ENCODE peak calls at places on chromosomes 5 and 9, in eight cellular contexts. G, R, D, C, O, A, P and Q are unnamed samples.

GRCh38 chr9:125861405-125862063 is 114.4 kb downstream of the PBX3 start:
- DNase-seq in G (no peak), R (no peak), D (no peak), A (no peak), P (no peak), C (no peak), O (no peak), Q (no peak)

GRCh38 chr5:1512541-1513291 is 11.0 kb downstream of the LPCAT1 start:
- DNase-seq in P (peak; percentile 11), A (peak; percentile 6), R (peak; percentile 75), C (peak; percentile 43), G (no peak), O (no peak), D (peak; percentile 0), Q (peak; percentile 58)

GRCh38 chr9:6414291-6414690 is 1.3 kb downstream of the UHRF2 start:
- DNase-seq in C (no peak), D (no peak), O (no peak), P (no peak), G (no peak), A (no peak), R (no peak), Q (no peak)

GRCh38 chr5:169071-169727 is 22.1 kb upstream of the LRRC14B start:
- DNase-seq in D (peak; percentile 13), A (no peak), O (no peak), R (peak; percentile 75), P (no peak), C (peak; percentile 79), G (peak; percentile 16), Q (peak; percentile 70)

GRCh38 chr5:73615085-73615484 is 10.9 kb upstream of the ARHGEF28 start:
- DNase-seq in C (no peak), A (no peak), P (no peak), D (no peak), O (no peak), G (no peak), R (no peak), Q (no peak)

GRCh38 chr5:135964670-135965320 is 10.0 kb upstream of the LECT2 start:
- DNase-seq in A (no peak), R (no peak), D (no peak), C (no peak), P (no peak), O (no peak), G (no peak), Q (no peak)

GRCh38 chr5:140986117-140986521 is 19.8 kb downstream of the PCDHAC2 start:
- DNase-seq in G (no peak), O (no peak), A (no peak), P (no peak), D (no peak), R (no peak), C (no peak), Q (no peak)

GRCh38 chr9:83327750-83328622 is 210.2 kb downstream of the FRMD3 start:
- DNase-seq in R (no peak), A (no peak), G (no peak), C (peak; percentile 88), P (no peak), D (no peak), O (no peak), Q (no peak)

GRCh38 chr9:81113408-81114124 is 575.8 kb downstream of the TLE1 start:
- DNase-seq in O (no peak), C (no peak), G (no peak), P (no peak), D (no peak), R (no peak), A (no peak), Q (no peak)

GRCh38 chr9:69180670-69181069 is 6.6 kb downstream of the TJP2 start:
- DNase-seq in C (peak; percentile 82), R (no peak), P (no peak), G (no peak), O (peak; percentile 83), D (peak; percentile 77), A (no peak), Q (no peak)

GRCh38 chr5:102867999-102868662 is 113.0 kb downstream of the PAM start:
- DNase-seq in G (no peak), D (no peak), A (no peak), C (no peak), P (no peak), O (no peak), R (no peak), Q (no peak)

GRCh38 chr5:96823900-96824351 is 16.2 kb upstream of the ERAP1 start:
- DNase-seq in G (no peak), C (no peak), A (no peak), O (no peak), P (no peak), D (no peak), R (no peak), Q (no peak)

GRCh38 chr5:56564451-56565223 is 250.7 kb upstream of the MAP3K1 start:
- DNase-seq in D (no peak), P (no peak), C (no peak), A (no peak), G (no peak), R (no peak), O (no peak), Q (no peak)

GRCh38 chr9:125516381-125516960 is 190.5 kb downstream of the MAPKAP1 start:
- DNase-seq in O (no peak), R (no peak), A (no peak), D (no peak), P (no peak), G (no peak), C (no peak), Q (no peak)

GRCh38 chr5:1310118-1310517 is 15.2 kb upstream of the TERT start:
- DNase-seq in R (peak; percentile 41), P (no peak), O (no peak), D (no peak), G (no peak), A (no peak), C (peak; percentile 18), Q (no peak)

DNA sequence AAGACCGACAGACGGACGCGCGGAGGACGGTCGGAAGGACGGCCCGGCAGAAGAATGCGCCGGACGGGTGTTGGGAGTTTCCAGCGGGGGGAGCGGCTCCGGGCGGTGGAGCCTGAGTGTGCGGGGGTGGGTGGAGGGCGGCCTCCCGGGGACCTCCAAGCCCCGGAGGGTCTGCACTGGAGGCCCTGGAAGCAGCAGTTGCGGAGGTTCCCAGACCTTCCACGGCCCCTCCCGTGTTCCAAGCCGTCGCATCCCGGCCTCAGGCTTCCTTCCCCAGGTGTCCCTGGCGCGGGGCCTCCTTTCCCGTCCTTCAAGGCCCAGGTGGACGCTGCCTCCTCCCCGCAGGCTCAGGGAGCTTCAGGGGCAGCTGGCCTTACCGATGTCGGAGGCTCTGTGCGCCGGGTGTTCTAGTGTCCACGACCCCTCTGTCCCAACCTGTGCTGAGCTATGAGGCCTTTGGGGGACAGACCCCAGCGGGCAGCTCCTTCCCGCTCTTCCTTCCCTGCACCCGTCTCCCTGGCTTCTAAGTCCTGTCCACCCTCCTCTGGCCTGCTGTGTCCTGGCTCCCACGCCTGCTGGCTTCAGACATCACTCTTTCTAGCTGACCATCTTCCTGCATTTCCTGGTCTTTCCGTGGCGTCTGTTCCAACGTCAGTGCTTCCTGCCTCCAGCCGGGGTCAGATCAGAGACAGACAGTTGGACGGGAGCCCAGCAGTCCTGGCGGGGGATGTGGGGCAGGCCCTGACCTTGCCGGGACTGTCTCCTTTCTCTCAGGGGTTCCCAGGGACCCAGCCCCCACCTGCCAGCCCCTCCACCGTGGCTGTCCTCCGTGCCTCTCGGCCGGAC is 5.6 kb downstream of the NRARP start:
- DNase-seq in P (peak; percentile 73), G (no peak), D (peak; percentile 78), R (no peak), O (no peak), C (peak; percentile 88), A (no peak), Q (no peak)
- TF ChIP-seq POLR2A in P (no peak), G (no peak), D (peak; percentile 73), R (no peak), O (no peak), C (peak; percentile 45), A (no peak), Q (no peak)

GRCh38 chr9:128702949-128703615 is 779 bp downstream of the PKN3 start:
- DNase-seq in P (peak; percentile 25), R (peak; percentile 82), G (no peak), D (no peak), A (peak; percentile 64), O (no peak), C (no peak), Q (peak; percentile 71)

GRCh38 chr9:128704356-128704670 is 2.0 kb downstream of the PKN3 start:
- DNase-seq in R (no peak), A (no peak), C (no peak), P (no peak), D (no peak), O (no peak), G (no peak), Q (peak; percentile 46)

GRCh38 chr9:128703616-128704355 is 1.5 kb downstream of the PKN3 start:
- DNase-seq in A (peak; percentile 13), P (no peak), D (peak; percentile 31), O (no peak), G (no peak), C (no peak), R (peak; percentile 76), Q (peak; percentile 68)

GRCh38 chr9:128705051-128705965 is 3.0 kb downstream of the PKN3 start:
- DNase-seq in O (no peak), C (no peak), D (no peak), P (no peak), G (no peak), A (no peak), R (peak; percentile 63), Q (peak; percentile 50)

DNA sequence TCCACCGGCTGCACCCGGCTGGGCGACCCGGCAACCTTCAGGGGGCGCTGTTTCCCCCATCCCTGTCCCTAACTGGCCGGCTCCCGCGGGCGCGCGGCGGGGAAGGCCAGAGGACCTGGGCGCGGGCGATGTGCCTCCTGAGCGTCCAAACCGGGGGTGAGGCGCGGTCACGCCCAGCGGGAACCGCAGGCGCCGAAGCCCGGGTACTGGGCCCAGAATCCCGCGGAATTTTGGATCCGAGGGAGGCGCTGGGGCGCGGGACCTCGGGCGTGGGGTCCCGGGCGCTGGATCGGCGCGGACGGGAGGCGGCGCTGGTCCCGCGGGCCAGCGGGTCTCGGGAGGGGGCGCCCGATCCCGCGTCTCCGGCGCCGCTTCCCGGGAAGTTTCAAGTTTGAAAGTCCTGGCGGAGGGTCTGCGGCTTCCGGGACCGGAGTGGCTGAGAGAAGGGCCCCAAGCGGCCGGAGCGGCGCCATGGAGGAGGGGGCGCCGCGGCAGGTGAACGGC is at the start of gene PKN3:
- DNase-seq in C (peak; percentile 88), A (peak; percentile 98), P (peak; percentile 89), D (peak; percentile 85), G (peak; percentile 80), O (peak; percentile 69), R (peak; percentile 95), Q (peak; percentile 91)
- TF ChIP-seq POLR2A in C (no peak), A (no peak), P (no peak), D (peak; percentile 27), G (no peak), O (peak; percentile 21), R (no peak), Q (no peak)

GRCh38 chr9:110048473-110048975 is 159.4 kb downstream of the C9orf152 start:
- DNase-seq in R (peak; percentile 96), D (peak; percentile 68), O (peak; percentile 40), G (peak; percentile 60), P (peak; percentile 77), C (peak; percentile 73), A (peak; percentile 78), Q (peak; percentile 91)
- TF ChIP-seq POLR2A in R (peak; percentile 49), D (peak; percentile 47), O (peak; percentile 33), G (peak; percentile 90), P (no peak), C (peak; percentile 29), A (peak; percentile 72), Q (peak; percentile 66)

DNA sequence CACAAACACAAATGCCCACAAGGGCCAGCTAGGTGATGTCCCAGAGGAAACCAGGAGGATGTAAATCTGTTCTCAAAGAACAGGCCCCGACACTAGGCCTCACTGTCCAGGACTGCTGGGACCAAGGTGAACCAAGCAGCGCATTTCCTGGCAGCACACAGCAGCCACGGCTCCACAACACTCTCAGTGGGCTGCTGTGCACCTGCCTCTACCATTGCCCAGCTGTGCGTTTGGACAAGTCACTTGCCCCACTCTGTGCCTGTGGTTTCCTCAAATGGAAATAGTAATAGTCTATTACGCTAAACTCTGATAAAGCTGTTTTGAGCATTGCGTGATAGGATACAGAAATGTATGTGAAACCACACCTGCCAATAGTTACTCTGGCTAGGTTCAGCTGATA is 544.5 kb downstream of the BNC2 start:
- DNase-seq in O (no peak), A (no peak), P (no peak), R (no peak), C (no peak), G (no peak), D (no peak), Q (peak; percentile 48)
- TF ChIP-seq POLR2A in O (no peak), A (no peak), P (no peak), R (no peak), C (no peak), G (no peak), D (no peak), Q (no peak)